ENCODE peak calls at places on chromosomes 11 and 22, in six cellular contexts. F is sciatic nerve; Z is activated CD8-positive, alpha-beta memory T cell treated with anti-CD3 and anti-CD28 coated beads for 1 hour; Y is A549; X is esophagus squamous epithelium; T is ELF-1. W is an unnamed sample.

GRCh38 chr11:6627762-6628241 is 8.6 kb upstream of the TPP1 start:
- DNase-seq in F (no peak), Z (no peak), Y (no peak), X (no peak), T (no peak), W (no peak)

GRCh38 chr11:124646148-124646547 is 23.5 kb downstream of the TBRG1 start:
- DNase-seq in F (no peak), Z (no peak), Y (no peak), X (no peak), T (no peak), W (no peak)

GRCh38 chr11:16402654-16403447 is 46.5 kb upstream of the SOX6 start:
- DNase-seq in F (no peak), Z (no peak), Y (no peak), X (no peak), T (peak), W (peak)

GRCh38 chr11:111259871-111260270 is 14.3 kb downstream of the POU2AF2 start:
- DNase-seq in F (no peak), Z (no peak), Y (no peak), X (no peak), T (no peak), W (no peak)

GRCh38 chr22:45238431-45239377 is 2.0 kb downstream of the KIAA0930 start:
- DNase-seq in F (no peak), Z (no peak), Y (no peak), X (no peak), T (no peak), W (no peak)

GRCh38 chr11:23236846-23237550 is 376.7 kb upstream of the CCDC179 start:
- DNase-seq in F (no peak), Z (no peak), Y (no peak), X (no peak), T (no peak), W (no peak)

GRCh38 chr11:108871152-108871551 is 206.3 kb downstream of the DDX10 start:
- DNase-seq in F (no peak), Z (no peak), Y (no peak), X (no peak), T (no peak), W (peak)

GRCh38 chr11:33687733-33688479 is 12.7 kb downstream of the C11orf91 start:
- DNase-seq in F (no peak), Z (no peak), Y (peak), X (no peak), T (peak), W (peak)

GRCh38 chr11:27904358-27905055 is 203.4 kb downstream of the KIF18A start:
- DNase-seq in F (no peak), Z (no peak), Y (no peak), X (no peak), T (no peak), W (no peak)

GRCh38 chr22:37316875-37317371 is 34.6 kb downstream of the CYTH4 start:
- DNase-seq in F (peak), Z (no peak), Y (peak), X (no peak), T (peak), W (peak)

GRCh38 chr11:382081-382643 is 11.8 kb upstream of the PKP3 start:
- DNase-seq in F (no peak), Z (no peak), Y (no peak), X (no peak), T (no peak), W (no peak)

GRCh38 chr11:66850588-66851250 is 6.1 kb upstream of the LRFN4 start:
- DNase-seq in F (peak), Z (no peak), Y (no peak), X (no peak), T (no peak), W (no peak)

GRCh38 chr11:6705905-6706535 is 22.9 kb upstream of the MRPL17 start:
- DNase-seq in F (peak), Z (no peak), Y (peak), X (no peak), T (peak), W (peak)

GRCh38 chr11:128835741-128836410 is 31.2 kb downstream of the KCNJ1 start:
- DNase-seq in F (no peak), Z (no peak), Y (no peak), X (no peak), T (peak), W (no peak)

GRCh38 chr11:107577312-107577711 is 11.8 kb upstream of the ALKBH8 start:
- DNase-seq in F (no peak), Z (no peak), Y (no peak), X (no peak), T (peak), W (no peak)

GRCh38 chr11:86800956-86801264 is 568 bp downstream of the PRSS23 start:
- DNase-seq in F (no peak), Z (no peak), Y (no peak), X (no peak), T (no peak), W (no peak)

GRCh38 chr11:126165366-126166156 is 45.9 kb downstream of the RPUSD4 start:
- DNase-seq in F (no peak), Z (no peak), Y (no peak), X (no peak), T (no peak), W (peak)

GRCh38 chr22:24331468-24332440 is 61.1 kb downstream of the SPECC1L start:
- DNase-seq in F (no peak), Z (no peak), Y (no peak), X (no peak), T (no peak), W (no peak)

GRCh38 chr11:128814856-128815705 is 52.0 kb downstream of the KCNJ1 start:
- DNase-seq in F (peak), Z (no peak), Y (no peak), X (no peak), T (peak), W (peak)

GRCh38 chr11:1844221-1845094 is 5.7 kb downstream of the TNNI2 start:
- DNase-seq in F (no peak), Z (no peak), Y (no peak), X (no peak), T (no peak), W (no peak)

GRCh38 chr22:29987143-29987542 is 93.1 kb upstream of the HORMAD2 start:
- DNase-seq in F (no peak), Z (no peak), Y (no peak), X (no peak), T (no peak), W (no peak)

GRCh38 chr11:67265633-67266423 is 445 bp upstream of the GRK2 start:
- DNase-seq in F (peak), Z (no peak), Y (peak), X (no peak), T (peak), W (peak)

GRCh38 chr11:73916435-73916834 is 34.4 kb upstream of the DNAJB13 start:
- DNase-seq in F (no peak), Z (no peak), Y (no peak), X (no peak), T (no peak), W (no peak)

GRCh38 chr22:42799061-42799460 is 58.0 kb downstream of the ARFGAP3 start:
- DNase-seq in F (no peak), Z (no peak), Y (no peak), X (no peak), T (no peak), W (no peak)

GRCh38 chr11:94194712-94195111 is 66.1 kb downstream of the PANX1 start:
- DNase-seq in F (no peak), Z (no peak), Y (no peak), X (no peak), T (no peak), W (no peak)

GRCh38 chr11:67160872-67161783 is 42.1 kb downstream of the KDM2A start:
- DNase-seq in F (no peak), Z (no peak), Y (no peak), X (no peak), T (no peak), W (no peak)

GRCh38 chr22:32000171-32000570 is 42.9 kb upstream of the SLC5A1 start:
- DNase-seq in F (no peak), Z (no peak), Y (no peak), X (no peak), T (no peak), W (no peak)

GRCh38 chr11:33701831-33702230 is 1.2 kb upstream of the C11orf91 start:
- DNase-seq in F (peak), Z (no peak), Y (no peak), X (no peak), T (no peak), W (no peak)

GRCh38 chr22:41021039-41021654 is 70.0 kb downstream of the RBX1 start:
- DNase-seq in F (no peak), Z (no peak), Y (no peak), X (no peak), T (peak), W (peak)

GRCh38 chr11:89293966-89294679 is 116.4 kb downstream of the TYR start:
- DNase-seq in F (no peak), Z (no peak), Y (no peak), X (no peak), T (peak), W (peak)

GRCh38 chr11:124865181-124865901 is at the start of gene ROBO3:
- DNase-seq in F (no peak), Z (no peak), Y (no peak), X (no peak), T (no peak), W (no peak)

GRCh38 chr11:269146-269890 is 8.9 kb upstream of the NLRP6 start:
- DNase-seq in F (no peak), Z (no peak), Y (no peak), X (no peak), T (no peak), W (no peak)

W was measured in iPS-NIHi11.